ENCODE peak calls at places on chromosome 13, in six cellular contexts. L is HEK293T; W is astrocyte of the hippocampus; X is occipital lobe; C is stimulated activated CD8-positive, alpha-beta memory T cell treated with anti-CD3 and anti-CD28 coated beads, Interleukin-15, amount 100 ng/mL, for 4 hours; E is GM04504. Q is an unnamed sample.

GRCh38 chr13:29621841-29622240 is 26.4 kb upstream of the SLC7A1 start:
- DNase-seq in L (no peak), W (no peak), X (no peak), C (no peak), E (no peak), Q (no peak)

GRCh38 chr13:111636804-111637203 is 316.4 kb downstream of the TEX29 start:
- DNase-seq in L (no peak), W (no peak), X (no peak), C (no peak), E (no peak), Q (no peak)

GRCh38 chr13:26061947-26062346 is 10.1 kb upstream of the SHISA2 start:
- DNase-seq in L (no peak), W (peak; percentile 73), X (no peak), C (no peak), E (no peak), Q (no peak)

GRCh38 chr13:78317030-78317429 is 286.3 kb downstream of the POU4F1 start:
- DNase-seq in L (peak; percentile 55), W (no peak), X (no peak), C (no peak), E (no peak), Q (no peak)

GRCh38 chr13:113349050-113349449 is 14.9 kb downstream of the GRTP1 start:
- DNase-seq in L (no peak), W (no peak), X (no peak), C (no peak), E (no peak), Q (no peak)

GRCh38 chr13:97468331-97468730 is 34.4 kb downstream of the RAP2A start:
- DNase-seq in L (no peak), W (no peak), X (no peak), C (no peak), E (no peak), Q (no peak)

GRCh38 chr13:76993021-76993420 is 1.1 kb downstream of the CLN5 start:
- DNase-seq in L (no peak), W (peak; percentile 24), X (no peak), C (no peak), E (no peak), Q (no peak)

GRCh38 chr13:72097568-72097967 is 230.6 kb upstream of the DACH1 start:
- DNase-seq in L (no peak), W (no peak), X (no peak), C (no peak), E (no peak), Q (no peak)

GRCh38 chr13:24124789-24125476 is 35.6 kb upstream of the SPATA13 start:
- DNase-seq in L (no peak), W (no peak), X (no peak), C (no peak), E (no peak), Q (no peak)

GRCh38 chr13:82323101-82323500 is 1559.2 kb downstream of the SLITRK1 start:
- DNase-seq in L (no peak), W (no peak), X (no peak), C (no peak), E (no peak), Q (no peak)

GRCh38 chr13:111424134-111424533 is 103.7 kb downstream of the TEX29 start:
- DNase-seq in L (no peak), W (no peak), X (no peak), C (no peak), E (no peak), Q (no peak)

GRCh38 chr13:42703740-42704139 is 77.6 kb upstream of the FAM216B start:
- DNase-seq in L (no peak), W (no peak), X (no peak), C (no peak), E (no peak), Q (no peak)

GRCh38 chr13:79808475-79808874 is 327.5 kb downstream of the NDFIP2 start:
- DNase-seq in L (no peak), W (no peak), X (no peak), C (no peak), E (no peak), Q (no peak)

GRCh38 chr13:24147570-24147963 is 13.0 kb upstream of the SPATA13 start:
- DNase-seq in L (no peak), W (no peak), X (no peak), C (no peak), E (no peak), Q (no peak)

GRCh38 chr13:90154311-90154960 is 1193.1 kb upstream of the MIR17HG start:
- DNase-seq in L (no peak), W (no peak), X (no peak), C (no peak), E (no peak), Q (no peak)

GRCh38 chr13:59425211-59425721 is 738.5 kb downstream of the DIAPH3 start:
- DNase-seq in L (no peak), W (peak; percentile 64), X (no peak), C (no peak), E (no peak), Q (no peak)

GRCh38 chr13:84439108-84439507 is 556.8 kb upstream of the SLITRK1 start:
- DNase-seq in L (no peak), W (peak; percentile 54), X (no peak), C (no peak), E (no peak), Q (no peak)

GRCh38 chr13:112983428-112984196 is 14.6 kb downstream of the MCF2L start:
- DNase-seq in L (no peak), W (no peak), X (no peak), C (no peak), E (no peak), Q (no peak)

GRCh38 chr13:107373551-107373950 is 805.6 kb upstream of the ARGLU1 start:
- DNase-seq in L (peak; percentile 4), W (peak; percentile 84), X (peak; percentile 5), C (no peak), E (peak; percentile 61), Q (no peak)

GRCh38 chr13:98785405-98785804 is 32.9 kb upstream of the SLC15A1 start:
- DNase-seq in L (no peak), W (no peak), X (no peak), C (no peak), E (no peak), Q (no peak)

GRCh38 chr13:94309997-94310842 is 169.3 kb downstream of the DCT start:
- DNase-seq in L (no peak), W (peak; percentile 81), X (no peak), C (no peak), E (peak; percentile 63), Q (no peak)

GRCh38 chr13:79913141-79913827 is 427.6 kb downstream of the SPRY2 start:
- DNase-seq in L (no peak), W (no peak), X (no peak), C (no peak), E (no peak), Q (no peak)

GRCh38 chr13:81872581-81872980 is 1531.7 kb upstream of the SPRY2 start:
- DNase-seq in L (peak; percentile 44), W (peak; percentile 41), X (no peak), C (no peak), E (no peak), Q (no peak)

GRCh38 chr13:24473646-24474045 is 38.9 kb downstream of the PARP4 start:
- DNase-seq in L (no peak), W (no peak), X (no peak), C (no peak), E (no peak), Q (no peak)

GRCh38 chr13:48678316-48678715 is 24.6 kb downstream of the CYSLTR2 start:
- DNase-seq in L (no peak), W (no peak), X (no peak), C (no peak), E (no peak), Q (no peak)